ENCODE peak calls at places on chromosomes 13 and 19, in six cellular contexts. N is esophagus muscularis mucosa, K is transverse colon, C is tibial nerve, I is SK-N-SH, X is ovary. T is an unnamed sample.

GRCh38 chr19:40144151-40144550 is 47.1 kb upstream of the MAP3K10 start:
- DNase-seq in N (peak; percentile 10), X (no peak), K (no peak), C (no peak), I (no peak), T (no peak)

GRCh38 chr13:44954210-44954609 is 35.1 kb downstream of the NUFIP1 start:
- DNase-seq in X (no peak), I (no peak), C (no peak), N (no peak), K (no peak), T (no peak)

GRCh38 chr19:18428837-18429674 is 8.9 kb downstream of the ISYNA1 start:
- DNase-seq in X (peak; percentile 92), C (no peak), I (peak; percentile 95), K (peak; percentile 77), N (no peak), T (peak; percentile 70)

GRCh38 chr19:18433039-18433691 is 4.8 kb downstream of the ISYNA1 start:
- DNase-seq in C (no peak), K (no peak), I (peak; percentile 75), N (no peak), X (peak; percentile 86), T (no peak)

GRCh38 chr19:48955308-48955958 is 758 bp downstream of the BAX start:
- DNase-seq in X (no peak), C (no peak), K (no peak), I (no peak), N (no peak), T (no peak)

GRCh38 chr13:48263196-48263595 is 30.2 kb downstream of the ITM2B start:
- DNase-seq in K (no peak), C (no peak), X (no peak), I (no peak), N (no peak), T (no peak)

GRCh38 chr13:96958286-96958891 is 35.9 kb downstream of the OXGR1 start:
- DNase-seq in I (peak; percentile 30), C (peak; percentile 56), X (no peak), N (no peak), K (no peak), T (peak; percentile 27)

GRCh38 chr13:84917252-84917878 is 881.9 kb downstream of the SLITRK6 start:
- DNase-seq in C (no peak), X (no peak), I (peak; percentile 34), K (no peak), N (no peak), T (no peak)

GRCh38 chr13:27792393-27793218 is at the start of gene GSX1:
- DNase-seq in K (peak; percentile 52), N (no peak), I (no peak), C (no peak), X (peak; percentile 61), T (peak; percentile 72)

GRCh38 chr13:100306042-100306441 is 217.1 kb downstream of the PCCA start:
- DNase-seq in C (no peak), N (no peak), I (no peak), K (no peak), X (no peak), T (no peak)

DNA sequence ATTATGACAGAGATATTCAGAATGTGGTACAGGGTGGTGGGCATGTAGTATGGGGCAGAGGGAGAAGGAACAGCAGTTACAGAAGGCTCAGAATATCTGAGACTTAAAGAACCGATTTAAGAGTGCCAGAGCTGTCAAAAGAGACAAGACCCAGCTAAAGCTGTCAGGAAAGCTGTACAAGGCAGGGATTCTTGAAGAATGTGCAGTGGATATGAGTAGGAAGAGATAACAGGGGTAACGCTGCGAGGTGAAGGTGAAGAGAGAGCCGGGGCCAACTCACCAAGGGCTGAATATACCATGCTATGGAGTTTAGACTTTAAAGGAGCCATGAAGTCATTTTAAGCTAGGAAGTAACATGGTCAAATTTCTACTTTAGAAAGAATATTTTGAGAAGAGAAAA is 381.0 kb downstream of the DIAPH3 start:
- DNase-seq in X (no peak), I (no peak), C (no peak), K (no peak), N (no peak), T (no peak)
- TF ChIP-seq EP300 in X (no peak), I (no peak), C (no peak), K (no peak), N (no peak), T (no peak)

DNA sequence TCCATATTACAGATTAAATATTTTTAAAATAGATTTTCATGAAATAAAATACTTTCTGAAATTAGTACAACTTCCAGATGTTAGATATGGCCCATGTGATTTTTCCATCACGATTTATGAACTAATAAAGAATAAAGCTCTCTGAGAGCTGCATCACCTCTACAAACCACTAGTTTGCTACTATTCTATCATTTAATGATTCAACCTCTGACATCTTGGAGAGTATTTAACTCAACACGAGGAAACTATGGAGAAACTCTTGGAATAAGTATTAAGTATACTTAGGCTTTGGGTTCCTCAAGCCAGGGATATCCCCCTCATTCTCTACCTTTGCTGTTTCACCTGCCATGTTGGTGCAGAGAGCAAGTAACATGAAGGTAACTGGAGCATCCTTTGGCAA is 55.7 kb downstream of the DACH1 start:
- DNase-seq in X (no peak), K (no peak), I (no peak), N (no peak), C (no peak), T (no peak)
- TF ChIP-seq CTCF in X (no peak), K (no peak), I (no peak), N (no peak), C (no peak), T (no peak)

GRCh38 chr19:1672038-1672768 is 19.8 kb upstream of the TCF3 start:
- DNase-seq in K (peak; percentile 45), C (no peak), I (peak; percentile 86), X (peak; percentile 52), N (no peak), T (no peak)

GRCh38 chr19:1673645-1674292 is 21.4 kb upstream of the TCF3 start:
- DNase-seq in K (no peak), X (no peak), C (no peak), N (no peak), I (peak; percentile 33), T (no peak)

GRCh38 chr19:1674293-1674679 is 21.9 kb upstream of the TCF3 start:
- DNase-seq in I (peak; percentile 42), C (no peak), N (no peak), K (no peak), X (no peak), T (no peak)

GRCh38 chr19:1672769-1673644 is 20.6 kb upstream of the TCF3 start:
- DNase-seq in X (no peak), C (no peak), K (no peak), I (peak; percentile 29), N (no peak), T (no peak)

DNA sequence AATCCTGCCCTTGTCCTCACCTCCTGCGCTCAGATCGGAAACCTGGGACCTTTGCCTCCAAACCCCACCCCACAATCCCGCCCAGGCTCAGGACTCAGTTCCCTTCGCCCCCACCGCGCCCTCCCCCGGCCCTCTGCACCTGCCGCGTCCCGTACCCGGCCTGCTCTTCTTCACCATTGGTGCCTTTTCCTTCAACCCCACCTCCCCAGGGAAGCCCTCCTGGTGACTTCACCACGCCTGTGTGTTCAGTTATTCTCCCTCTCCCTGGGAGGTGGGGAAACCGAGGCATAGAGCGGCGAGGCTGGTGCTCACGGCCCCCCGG is 19.3 kb upstream of the TCF3 start:
- DNase-seq in C (no peak), K (no peak), X (no peak), I (no peak), N (no peak), T (no peak)
- H3K4me1 ChIP-seq in C (no peaks in the 10 kb centered on the region), K (peaks cover 9% of the 10 kb centered on the region), X (no peaks in the 10 kb centered on the region), I (peaks cover 5% of the 10 kb centered on the region), N (peaks cover 34% of the 10 kb centered on the region), T (peaks cover 19% of the 10 kb centered on the region)

GRCh38 chr19:13873776-13874515 is 3.0 kb upstream of the NANOS3 start:
- DNase-seq in I (peak; percentile 49), X (no peak), K (no peak), C (no peak), N (no peak), T (no peak)
- TF ChIP-seq EP300 in I (no peak), X (no peak), K (no peak), C (no peak), N (no peak), T (no peak)

GRCh38 chr13:25980255-25980654 is 71.6 kb downstream of the SHISA2 start:
- DNase-seq in N (no peak), C (no peak), K (no peak), X (no peak), I (peak; percentile 40), T (no peak)
- TF ChIP-seq CTCF in N (no peak), C (no peak), K (no peak), X (no peak), I (no peak), T (no peak)

GRCh38 chr19:7182489-7182888 is 111.7 kb downstream of the INSR start:
- DNase-seq in I (no peak), X (no peak), C (no peak), K (no peak), N (no peak), T (no peak)
- H3K4me1 ChIP-seq in I (peaks cover 9% of the 10 kb centered on the region), X (peaks cover 32% of the 10 kb centered on the region), C (peaks cover 17% of the 10 kb centered on the region), K (peaks cover 25% of the 10 kb centered on the region), N (peaks cover 57% of the 10 kb centered on the region), T (peaks cover 66% of the 10 kb centered on the region)

GRCh38 chr19:572140-572890 is at the start of gene BSG:
- DNase-seq in K (peak; percentile 99), N (peak; percentile 99), I (peak; percentile 99), X (peak; percentile 98), C (peak; percentile 97), T (peak; percentile 99)
- TF ChIP-seq EP300 in K (no peak), N (no peak), I (no peak), X (peak; percentile 14), C (peak; percentile 73), T (no peak)

GRCh38 chr13:41847216-41847615 is 113.7 kb downstream of the VWA8 start:
- DNase-seq in N (no peak), K (no peak), C (no peak), X (no peak), I (no peak), T (no peak)

GRCh38 chr13:41848435-41849255 is 112.3 kb downstream of the VWA8 start:
- DNase-seq in C (no peak), N (no peak), I (no peak), K (no peak), X (no peak), T (no peak)
- TF ChIP-seq CTCF in C (no peak), N (no peak), I (peak; percentile 22), K (no peak), X (no peak), T (no peak)